ENCODE peak calls at places on chromosomes 5 and 9, in eight cellular contexts. C is RWPE1, K is hepatocyte, Y is neural progenitor cell, B is neural crest cell, P is spleen, M is adrenal gland, O is GM13976. J is an unnamed sample.

GRCh38 chr9:4508907-4509589 is 18.8 kb downstream of the SLC1A1 start:
- DNase-seq in C (no peak), K (no peak), Y (no peak), B (no peak), P (no peak), M (no peak), O (no peak), J (no peak)

GRCh38 chr5:163347671-163348070 is 89.7 kb upstream of the CCNG1 start:
- DNase-seq in C (peak), K (peak), Y (peak), B (peak), P (no peak), M (peak), O (peak), J (no peak)

GRCh38 chr5:54264574-54264973 is 45.8 kb downstream of the ARL15 start:
- DNase-seq in C (no peak), K (no peak), Y (no peak), B (no peak), P (no peak), M (no peak), O (no peak), J (no peak)

GRCh38 chr5:91787718-91788117 is 404.6 kb upstream of the ARRDC3 start:
- DNase-seq in C (peak), K (no peak), Y (no peak), B (no peak), P (no peak), M (no peak), O (no peak), J (no peak)

GRCh38 chr5:168472329-168472728 is 13.9 kb upstream of the RARS1 start:
- DNase-seq in C (peak), K (peak), Y (no peak), B (no peak), P (no peak), M (no peak), O (no peak), J (no peak)

GRCh38 chr5:5523066-5523505 is 100.6 kb downstream of the ICE1 start:
- DNase-seq in C (no peak), K (no peak), Y (no peak), B (no peak), P (no peak), M (no peak), O (peak), J (no peak)

GRCh38 chr9:104843644-104844226 is 79.8 kb downstream of the NIPSNAP3B start:
- DNase-seq in C (no peak), K (no peak), Y (no peak), B (no peak), P (no peak), M (no peak), O (no peak), J (no peak)

GRCh38 chr5:36657563-36657995 is 51.2 kb downstream of the SLC1A3 start:
- DNase-seq in C (peak), K (peak), Y (no peak), B (no peak), P (no peak), M (peak), O (no peak), J (peak)

GRCh38 chr5:151805414-151806225 is 33.9 kb downstream of the G3BP1 start:
- DNase-seq in C (no peak), K (no peak), Y (no peak), B (no peak), P (no peak), M (no peak), O (no peak), J (no peak)

GRCh38 chr5:88660947-88661869 is 221.8 kb downstream of the MEF2C start:
- DNase-seq in C (peak), K (peak), Y (peak), B (peak), P (no peak), M (peak), O (peak), J (peak)

GRCh38 chr5:88662801-88663360 is 220.1 kb downstream of the MEF2C start:
- DNase-seq in C (no peak), K (no peak), Y (no peak), B (no peak), P (no peak), M (no peak), O (no peak), J (no peak)

GRCh38 chr5:88663793-88664216 is 219.2 kb downstream of the MEF2C start:
- DNase-seq in C (no peak), K (no peak), Y (peak), B (no peak), P (no peak), M (no peak), O (no peak), J (no peak)

GRCh38 chr5:88660326-88660946 is 222.5 kb downstream of the MEF2C start:
- DNase-seq in C (peak), K (no peak), Y (peak), B (no peak), P (no peak), M (peak), O (no peak), J (no peak)

DNA sequence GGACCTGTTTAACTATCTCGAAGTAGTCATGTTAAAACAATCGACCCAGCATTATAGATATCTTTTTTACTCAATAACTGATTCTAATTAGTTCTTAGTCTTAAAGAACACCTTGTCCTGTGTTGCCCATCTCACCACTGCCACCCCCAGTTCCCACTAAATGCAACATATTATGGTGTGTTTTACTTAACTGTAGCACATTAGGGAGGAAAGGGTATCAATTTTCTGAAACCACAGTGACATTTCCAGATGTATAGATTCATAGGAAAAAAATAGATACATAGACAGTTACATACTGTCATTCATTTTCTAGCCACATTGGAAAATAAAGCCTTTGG is 221.1 kb downstream of the MEF2C start:
- DNase-seq in C (no peak), K (no peak), Y (no peak), B (no peak), P (no peak), M (no peak), O (no peak), J (no peak)
- TF ChIP-seq CTCF in C (no peak), K (no peak), Y (no peak), B (no peak), P (no peak), M (no peak), O (no peak), J (no peak)

GRCh38 chr9:132024589-132024988 is 55.1 kb downstream of the MED27 start:
- DNase-seq in C (no peak), K (no peak), Y (no peak), B (no peak), P (no peak), M (no peak), O (no peak), J (no peak)

GRCh38 chr9:132026932-132027585 is 52.6 kb downstream of the MED27 start:
- DNase-seq in C (peak), K (no peak), Y (no peak), B (no peak), P (no peak), M (no peak), O (no peak), J (no peak)

GRCh38 chr9:132025766-132026165 is 53.9 kb downstream of the MED27 start:
- DNase-seq in C (peak), K (no peak), Y (no peak), B (no peak), P (no peak), M (no peak), O (no peak), J (no peak)

GRCh38 chr9:132030626-132031325 is 48.9 kb downstream of the MED27 start:
- DNase-seq in C (no peak), K (no peak), Y (no peak), B (no peak), P (no peak), M (no peak), O (no peak), J (no peak)

GRCh38 chr9:132027752-132028666 is 51.7 kb downstream of the MED27 start:
- DNase-seq in C (peak), K (no peak), Y (no peak), B (no peak), P (no peak), M (no peak), O (no peak), J (no peak)
- TF ChIP-seq CTCF in C (no peak), K (no peak), Y (no peak), B (no peak), P (no peak), M (no peak), O (no peak), J (no peak)

GRCh38 chr5:11334404-11334803 is 569.8 kb downstream of the CTNND2 start:
- DNase-seq in C (no peak), K (no peak), Y (no peak), B (no peak), P (no peak), M (no peak), O (no peak), J (no peak)
- TF ChIP-seq CTCF in C (no peak), K (no peak), Y (no peak), B (no peak), P (no peak), M (no peak), O (no peak), J (no peak)

DNA sequence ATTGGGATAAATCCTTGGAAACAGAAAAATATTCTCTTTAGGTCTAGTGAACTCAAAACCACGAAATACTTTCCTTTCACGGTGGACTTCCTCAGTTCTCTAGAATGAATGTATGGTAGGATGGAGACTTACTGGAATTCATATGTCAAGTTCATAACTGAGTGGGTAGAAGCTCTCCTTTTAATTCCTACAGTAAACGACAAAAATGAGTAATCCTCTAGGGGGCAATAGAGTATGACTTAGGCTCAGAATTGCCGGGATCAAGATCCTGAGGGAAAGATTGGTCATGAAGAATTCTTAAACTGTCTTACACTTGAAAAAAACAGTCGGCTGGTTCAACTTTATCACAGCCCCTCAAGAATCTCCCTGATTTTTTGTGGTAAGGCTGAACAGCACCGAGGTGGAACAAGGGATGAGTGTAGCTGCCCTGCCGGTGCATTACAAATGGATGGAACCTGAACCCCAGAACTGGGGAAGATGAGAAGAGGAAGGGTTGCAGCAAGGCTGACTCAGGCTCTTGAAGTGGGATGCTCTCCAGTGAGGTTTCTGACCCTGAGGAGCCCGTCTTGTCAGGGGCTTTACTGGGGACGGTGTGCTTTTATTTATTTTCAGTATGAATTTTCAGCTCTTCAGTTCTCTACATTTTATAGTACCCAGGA is 14.0 kb upstream of the LOX start:
- DNase-seq in C (peak), K (peak), Y (peak), B (no peak), P (no peak), M (no peak), O (no peak), J (no peak)
- TF ChIP-seq CTCF in C (peak), K (peak), Y (peak), B (peak), P (peak), M (no peak), O (no peak), J (peak)

J was measured in sigmoid colon.